ENCODE peak calls at places on chromosomes 12 and 14, in nine cellular contexts. B is fibroblast of the conjunctiva; G is NCI-H1092; U is central memory CD4-positive, alpha-beta T cell; X is activated CD4-positive, alpha-beta memory T cell treated with anti-CD3 and anti-CD28 coated beads for 36 hours; Y is activated T-cell treated with anti-CD3 and anti-CD28 coated beads, Interleukin-2, amount 50 U/mL, for 4 hours; I is skeletal muscle cell; F is RWPE2; R is MM.1S. O is an unnamed sample.

GRCh38 chr12:59596232-59597143 is 659 bp downstream of the SLC16A7 start:
- DNase-seq in X (peak), I (peak), U (peak), B (peak), G (peak), F (peak), Y (peak), R (peak), O (peak)

GRCh38 chr14:73463411-73463810 is 5.1 kb upstream of the NUMB start:
- DNase-seq in B (peak), Y (no peak), I (peak), X (peak), G (no peak), U (no peak), R (no peak), F (no peak), O (peak)

GRCh38 chr12:47686645-47687240 is 19.1 kb downstream of the RPAP3 start:
- DNase-seq in G (peak), X (no peak), B (peak), U (peak), I (no peak), F (no peak), R (peak), Y (no peak), O (peak)

GRCh38 chr14:101761032-101761880 is at the start of gene PPP2R5C:
- DNase-seq in Y (peak), U (peak), X (peak), R (peak), B (peak), F (peak), G (peak), I (peak), O (peak)

GRCh38 chr14:79278798-79279644 is 932.3 kb downstream of the DIO2 start:
- DNase-seq in F (peak), U (no peak), X (no peak), R (peak), G (peak), B (peak), Y (no peak), I (peak), O (peak)

GRCh38 chr12:16607895-16608294 is 1.9 kb upstream of the LMO3 start:
- DNase-seq in X (no peak), G (no peak), Y (no peak), R (no peak), B (no peak), I (no peak), U (no peak), F (no peak), O (no peak)

GRCh38 chr12:88763536-88764100 is 183.3 kb upstream of the KITLG start:
- DNase-seq in R (no peak), I (no peak), X (no peak), B (no peak), Y (no peak), G (no peak), F (no peak), U (no peak), O (no peak)

GRCh38 chr14:23299986-23300686 is 2.5 kb downstream of the PPP1R3E start:
- DNase-seq in X (no peak), U (no peak), Y (no peak), G (no peak), B (no peak), R (no peak), F (no peak), I (no peak), O (no peak)

GRCh38 chr14:23354990-23355389 is 2.3 kb upstream of the SLC22A17 start:
- DNase-seq in I (no peak), U (no peak), R (no peak), F (no peak), Y (no peak), B (no peak), G (no peak), X (no peak), O (no peak)

GRCh38 chr12:121227294-121227693 is 17.4 kb downstream of the P2RX4 start:
- DNase-seq in F (no peak), Y (no peak), X (peak), U (no peak), G (no peak), B (no peak), R (peak), I (no peak), O (no peak)

GRCh38 chr14:69268223-69268622 is 8.3 kb downstream of the GALNT16 start:
- DNase-seq in Y (no peak), B (no peak), R (no peak), I (no peak), X (no peak), U (no peak), F (no peak), G (no peak), O (no peak)

GRCh38 chr14:23548351-23549318 is 2.9 kb downstream of the ZFHX2 start:
- DNase-seq in X (no peak), U (no peak), B (no peak), G (no peak), R (no peak), Y (no peak), F (no peak), I (no peak), O (no peak)

GRCh38 chr14:102187044-102187443 is 47.3 kb downstream of the WDR20 start:
- DNase-seq in Y (no peak), U (no peak), I (peak), R (no peak), F (no peak), G (no peak), X (no peak), B (peak), O (peak)

GRCh38 chr12:62933220-62933870 is 1.6 kb downstream of the PPM1H start:
- DNase-seq in I (no peak), X (no peak), U (no peak), B (no peak), R (no peak), G (peak), Y (no peak), F (no peak), O (no peak)